ENCODE peak calls at places on chromosomes 1 and 21, in seven cellular contexts. X is transverse colon, J is foreskin fibroblast, O is fibroblast of mammary gland, A is nephron progenitor cell, W is esophagus squamous epithelium, U is dorsolateral prefrontal cortex. S is an unnamed sample.

GRCh38 chr1:50271968-50272578 is 151.2 kb downstream of the DMRTA2 start:
- DNase-seq in X (peak; percentile 40), J (peak; percentile 60), O (peak; percentile 31), A (peak; percentile 26), W (no peak), U (peak; percentile 51), S (peak; percentile 74)

GRCh38 chr1:94265011-94265422 is 27.6 kb upstream of the ARHGAP29 start:
- DNase-seq in X (no peak), J (peak; percentile 68), O (peak; percentile 86), A (no peak), W (no peak), U (no peak), S (no peak)

GRCh38 chr21:32834825-32835224 is 63.3 kb upstream of the PAXBP1 start:
- DNase-seq in X (no peak), J (no peak), O (no peak), A (no peak), W (no peak), U (peak; percentile 43), S (no peak)

GRCh38 chr1:101242331-101243050 is 5.7 kb downstream of the S1PR1 start:
- DNase-seq in X (no peak), J (no peak), O (no peak), A (no peak), W (no peak), U (no peak), S (no peak)

GRCh38 chr1:26574018-26574417 is 44.5 kb downstream of the RPS6KA1 start:
- DNase-seq in X (no peak), J (no peak), O (no peak), A (no peak), W (no peak), U (no peak), S (no peak)

GRCh38 chr1:226405411-226405988 is 2.4 kb downstream of the PARP1 start:
- DNase-seq in X (no peak), J (no peak), O (no peak), A (no peak), W (no peak), U (no peak), S (no peak)

GRCh38 chr1:30354410-30354809 is 369.0 kb downstream of the MATN1 start:
- DNase-seq in X (no peak), J (no peak), O (no peak), A (no peak), W (no peak), U (no peak), S (no peak)

GRCh38 chr1:234851450-234852438 is 241.8 kb upstream of the IRF2BP2 start:
- DNase-seq in X (no peak), J (peak; percentile 64), O (peak; percentile 38), A (no peak), W (no peak), U (no peak), S (peak; percentile 45)

GRCh38 chr1:205592443-205593003 is 39.3 kb downstream of the ELK4 start:
- DNase-seq in X (no peak), J (no peak), O (no peak), A (no peak), W (no peak), U (no peak), S (no peak)

GRCh38 chr1:40257688-40258444 is at the start of gene ZMPSTE24:
- DNase-seq in X (peak; percentile 96), J (peak; percentile 98), O (peak; percentile 97), A (peak; percentile 92), W (peak; percentile 86), U (peak; percentile 93), S (peak; percentile 93)

GRCh38 chr1:221663321-221663720 is 78.6 kb downstream of the DUSP10 start:
- DNase-seq in X (no peak), J (peak; percentile 54), O (peak; percentile 33), A (no peak), W (no peak), U (no peak), S (no peak)

GRCh38 chr1:101203812-101204540 is 32.8 kb upstream of the S1PR1 start:
- DNase-seq in X (no peak), J (peak; percentile 91), O (peak; percentile 56), A (no peak), W (no peak), U (no peak), S (no peak)

GRCh38 chr21:45111703-45112102 is 37.3 kb downstream of the ADARB1 start:
- DNase-seq in X (no peak), J (no peak), O (no peak), A (no peak), W (no peak), U (no peak), S (no peak)

GRCh38 chr21:35017256-35017655 is 31.8 kb downstream of the RUNX1 start:
- DNase-seq in X (no peak), J (no peak), O (no peak), A (no peak), W (no peak), U (no peak), S (no peak)

GRCh38 chr1:157363660-157364140 is 188.6 kb downstream of the FCRL5 start:
- DNase-seq in X (peak; percentile 45), J (peak; percentile 69), O (peak; percentile 42), A (peak; percentile 27), W (no peak), U (peak; percentile 41), S (peak; percentile 27)

GRCh38 chr21:21682172-21682571 is 684.0 kb downstream of the NCAM2 start:
- DNase-seq in X (no peak), J (peak; percentile 16), O (peak; percentile 24), A (no peak), W (no peak), U (no peak), S (no peak)

GRCh38 chr1:89965203-89965900 is 29.6 kb upstream of the ZNF326 start:
- DNase-seq in X (no peak), J (no peak), O (no peak), A (no peak), W (no peak), U (no peak), S (no peak)

GRCh38 chr1:7265771-7266371 is 480.6 kb downstream of the CAMTA1 start:
- DNase-seq in X (peak; percentile 92), J (peak; percentile 90), O (peak; percentile 96), A (no peak), W (no peak), U (no peak), S (no peak)

GRCh38 chr1:199313444-199313843 is 674.6 kb downstream of the PTPRC start:
- DNase-seq in X (no peak), J (peak; percentile 28), O (no peak), A (no peak), W (no peak), U (no peak), S (no peak)

GRCh38 chr1:95534985-95535384 is 301.0 kb downstream of the RWDD3 start:
- DNase-seq in X (no peak), J (no peak), O (no peak), A (no peak), W (no peak), U (no peak), S (no peak)

DNA sequence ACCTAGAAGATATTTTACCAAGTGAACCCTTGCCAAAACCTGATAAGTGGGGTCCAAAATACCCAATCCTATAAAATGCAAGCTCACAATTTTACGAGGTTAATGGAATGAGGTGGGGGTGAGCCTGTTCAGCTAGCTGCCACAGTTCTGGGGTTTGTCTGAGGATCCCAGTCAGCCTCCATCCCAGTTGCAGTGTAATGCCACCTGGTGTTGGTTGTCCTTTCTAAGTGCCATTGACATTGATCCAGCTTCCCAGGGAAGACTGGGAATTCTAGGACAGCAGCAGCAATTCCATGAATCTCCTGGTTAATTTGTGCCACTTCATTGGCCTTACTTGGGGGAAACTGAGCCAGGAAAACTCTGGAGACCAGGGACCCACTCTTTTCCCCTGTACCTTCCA is 298.3 kb downstream of the RWDD3 start:
- DNase-seq in X (no peak), J (no peak), O (no peak), A (no peak), W (no peak), U (no peak), S (no peak)
- TF ChIP-seq CTCF in X (no peak), J (no peak), O (no peak), A (no peak), W (no peak), U (no peak), S (no peak)

DNA sequence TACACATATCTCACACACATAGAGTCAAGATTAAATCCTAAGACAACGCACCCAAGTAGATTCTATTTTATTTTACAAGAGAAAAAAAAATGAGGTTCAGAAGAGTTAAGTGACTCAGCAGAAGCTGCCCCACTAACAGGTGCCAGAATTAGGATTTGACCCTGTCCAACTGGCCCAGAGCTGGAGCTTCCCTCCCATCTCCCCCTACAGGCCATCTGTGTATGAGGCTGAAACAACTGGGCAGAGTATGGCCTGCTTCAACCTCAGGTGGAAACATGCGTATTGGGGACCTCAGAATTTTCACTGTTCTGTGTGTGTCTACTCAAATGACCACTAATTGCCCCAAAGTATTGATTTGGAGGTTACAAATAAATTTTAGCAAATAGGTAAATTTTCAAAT is 29.9 kb downstream of the PSMG1 start:
- DNase-seq in X (no peak), J (peak; percentile 20), O (peak; percentile 24), A (no peak), W (no peak), U (no peak), S (no peak)
- TF ChIP-seq CTCF in X (peak; percentile 13), J (peak; percentile 56), O (peak; percentile 51), A (peak; percentile 37), W (peak; percentile 24), U (no peak), S (peak; percentile 57)

DNA sequence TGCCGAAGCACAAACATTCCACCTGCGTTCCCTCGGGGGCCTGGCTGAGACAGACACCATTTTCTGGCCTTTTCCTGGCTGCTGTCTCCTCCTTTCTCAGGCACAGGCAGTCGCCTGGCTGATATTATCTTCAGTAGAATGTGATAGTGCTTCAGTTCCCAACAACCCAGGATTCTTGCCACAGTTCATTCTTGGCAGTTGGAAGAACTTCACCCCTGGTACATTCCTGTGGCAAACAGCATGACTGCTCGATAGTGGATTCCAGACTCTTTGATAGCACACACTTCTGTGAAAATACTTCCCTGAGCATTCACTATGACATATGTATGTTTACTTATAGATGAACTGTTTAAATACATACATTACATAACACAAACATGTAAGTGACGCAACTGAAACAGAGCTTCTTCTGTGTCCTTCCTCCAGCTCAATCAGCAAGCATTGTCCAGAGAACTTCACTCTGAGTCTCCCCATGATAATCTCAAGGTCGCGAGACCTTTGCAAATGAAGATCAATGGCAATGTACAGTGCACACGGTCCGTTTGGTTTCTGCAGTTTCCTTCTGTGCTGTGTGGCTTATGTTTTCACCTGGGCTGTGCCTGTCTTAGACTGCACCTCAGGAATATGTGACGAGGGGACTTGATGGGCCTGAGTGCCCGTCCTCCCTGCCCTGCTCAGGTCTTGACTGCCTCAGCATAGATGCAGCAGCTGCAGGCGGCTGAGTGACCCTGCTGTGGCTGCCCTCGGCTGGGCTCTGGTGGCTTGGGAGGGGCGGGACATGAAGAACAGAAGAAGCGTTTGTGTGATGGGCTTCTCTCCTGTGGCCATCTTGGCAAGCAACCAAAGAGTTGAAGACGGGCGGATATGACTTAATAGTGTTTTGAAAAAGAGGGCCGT is 7.5 kb downstream of the MYBPHL start:
- DNase-seq in X (no peak), J (peak; percentile 85), O (peak; percentile 67), A (no peak), W (no peak), U (peak; percentile 89), S (no peak)
- TF ChIP-seq CTCF in X (no peak), J (no peak), O (no peak), A (no peak), W (no peak), U (no peak), S (no peak)

DNA sequence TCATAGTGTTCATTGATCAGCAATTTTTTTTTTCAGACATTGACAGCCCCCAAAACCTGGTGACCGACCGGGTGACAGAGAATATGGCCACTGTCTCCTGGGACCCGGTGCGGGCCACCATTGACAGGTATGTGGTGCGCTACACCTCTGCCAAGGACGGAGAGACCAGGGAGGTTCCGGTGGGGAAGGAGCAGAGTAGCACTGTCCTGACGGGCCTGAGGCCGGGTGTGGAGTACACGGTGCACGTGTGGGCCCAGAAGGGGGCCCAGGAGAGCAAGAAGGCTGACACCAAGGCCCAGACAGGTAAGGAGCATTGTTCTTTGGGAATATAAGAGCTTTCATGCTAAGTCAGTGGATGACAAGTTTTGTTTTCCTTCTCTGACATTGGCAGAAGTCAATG is 49.3 kb downstream of the TNN start:
- DNase-seq in X (no peak), J (no peak), O (no peak), A (no peak), W (no peak), U (no peak), S (no peak)
- TF ChIP-seq CTCF in X (no peak), J (no peak), O (no peak), A (no peak), W (no peak), U (no peak), S (no peak)

S was measured in glutamatergic neuron.